ENCODE peak calls at places on chromosomes 6 and 20, in four cellular contexts. L is neural progenitor cell, S is lower lobe of right lung, J is suprapubic skin. R is an unnamed sample. For H3K4me1, the result is how much of the 10 kb centered on the place peaks cover.

GRCh38 chr6:86118271-86118670 is 475.6 kb upstream of the SYNCRIP start:
- DNase-seq in J (no peak), S (no peak), L (no peak), R (no peak)

GRCh38 chr6:116251568-116252384 is 2.1 kb downstream of the TSPYL4 start:
- DNase-seq in J (no peak), L (peak), S (no peak), R (no peak)

GRCh38 chr6:109194770-109195169 is 99.5 kb downstream of the CEP57L1 start:
- DNase-seq in S (no peak), L (no peak), J (no peak), R (no peak)

GRCh38 chr6:35084511-35085203 is 56.5 kb downstream of the TCP11 start:
- DNase-seq in J (peak), L (no peak), S (no peak), R (peak)

GRCh38 chr20:44704551-44704971 is 10.6 kb upstream of the CCN5 start:
- DNase-seq in L (no peak), J (no peak), S (no peak), R (no peak)

GRCh38 chr20:1171461-1172093 is 13.2 kb downstream of the TMEM74B start:
- DNase-seq in J (no peak), L (peak), S (no peak), R (no peak)

GRCh38 chr6:104418839-104419238 is 440.9 kb downstream of the HACE1 start:
- DNase-seq in L (no peak), S (no peak), J (no peak), R (no peak)

GRCh38 chr6:72941263-72941662 is 284.0 kb downstream of the KHDC1L start:
- DNase-seq in J (no peak), S (no peak), L (no peak), R (no peak)

GRCh38 chr6:157036245-157036681 is 259.1 kb downstream of the ARID1B start:
- DNase-seq in S (no peak), L (no peak), J (peak), R (no peak)

GRCh38 chr6:109447087-109447486 is 6.6 kb downstream of the SMPD2 start:
- DNase-seq in S (no peak), L (no peak), J (no peak), R (no peak)

GRCh38 chr6:70592391-70593117 is 25.8 kb downstream of the SDHAF4 start:
- DNase-seq in L (peak), S (no peak), J (no peak), R (no peak)

GRCh38 chr6:11384531-11385309 is 152.3 kb upstream of the NEDD9 start:
- DNase-seq in J (no peak), L (no peak), S (no peak), R (no peak)

GRCh38 chr20:611047-611842 is 1.1 kb upstream of the TCF15 start:
- DNase-seq in J (no peak), S (peak), L (no peak), R (no peak)

GRCh38 chr6:20605581-20605980 is 71.3 kb downstream of the CDKAL1 start:
- DNase-seq in L (no peak), J (no peak), S (no peak), R (no peak)

DNA sequence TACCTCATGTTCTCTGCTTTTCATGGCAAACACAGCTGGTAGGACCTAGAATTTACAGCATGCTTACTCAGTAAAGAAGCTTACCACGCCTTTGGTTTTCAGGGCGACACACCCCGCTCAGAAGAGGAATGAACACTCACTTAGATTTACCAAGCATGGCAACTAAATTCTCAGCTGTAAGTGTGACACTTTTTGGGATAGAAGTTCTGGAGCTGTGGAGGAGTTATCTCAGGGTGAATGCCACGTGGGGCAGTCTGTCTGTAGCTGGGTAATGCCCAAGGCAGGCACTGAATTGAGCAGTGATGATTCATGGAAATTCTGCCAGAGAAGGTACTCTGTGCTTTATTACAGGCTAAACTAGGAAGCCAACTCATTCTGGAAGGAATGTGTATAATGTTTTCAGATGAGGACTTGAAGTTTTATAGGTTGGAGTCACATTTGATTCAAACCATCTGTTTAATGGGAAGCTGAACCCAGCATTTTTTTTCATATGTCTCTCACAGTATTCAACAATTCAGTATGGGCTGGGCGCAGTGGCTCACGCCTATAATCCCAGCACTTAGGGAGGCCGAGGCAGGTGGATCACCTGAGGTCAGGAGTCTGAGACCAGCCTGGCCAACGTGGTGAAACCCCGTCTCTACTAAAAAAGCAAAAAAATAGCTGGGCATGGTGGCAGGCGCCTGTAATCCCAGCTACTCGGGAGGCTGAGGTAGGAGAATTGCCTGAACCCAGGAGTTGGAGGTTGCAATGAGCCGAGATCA is 3.5 kb upstream of the PRIM2 start:
- DNase-seq in L (no peak), S (no peak), J (no peak), R (peak)
- H3K4me1 ChIP-seq in L (under half), S (under half), J (under half), R (under half)

DNA sequence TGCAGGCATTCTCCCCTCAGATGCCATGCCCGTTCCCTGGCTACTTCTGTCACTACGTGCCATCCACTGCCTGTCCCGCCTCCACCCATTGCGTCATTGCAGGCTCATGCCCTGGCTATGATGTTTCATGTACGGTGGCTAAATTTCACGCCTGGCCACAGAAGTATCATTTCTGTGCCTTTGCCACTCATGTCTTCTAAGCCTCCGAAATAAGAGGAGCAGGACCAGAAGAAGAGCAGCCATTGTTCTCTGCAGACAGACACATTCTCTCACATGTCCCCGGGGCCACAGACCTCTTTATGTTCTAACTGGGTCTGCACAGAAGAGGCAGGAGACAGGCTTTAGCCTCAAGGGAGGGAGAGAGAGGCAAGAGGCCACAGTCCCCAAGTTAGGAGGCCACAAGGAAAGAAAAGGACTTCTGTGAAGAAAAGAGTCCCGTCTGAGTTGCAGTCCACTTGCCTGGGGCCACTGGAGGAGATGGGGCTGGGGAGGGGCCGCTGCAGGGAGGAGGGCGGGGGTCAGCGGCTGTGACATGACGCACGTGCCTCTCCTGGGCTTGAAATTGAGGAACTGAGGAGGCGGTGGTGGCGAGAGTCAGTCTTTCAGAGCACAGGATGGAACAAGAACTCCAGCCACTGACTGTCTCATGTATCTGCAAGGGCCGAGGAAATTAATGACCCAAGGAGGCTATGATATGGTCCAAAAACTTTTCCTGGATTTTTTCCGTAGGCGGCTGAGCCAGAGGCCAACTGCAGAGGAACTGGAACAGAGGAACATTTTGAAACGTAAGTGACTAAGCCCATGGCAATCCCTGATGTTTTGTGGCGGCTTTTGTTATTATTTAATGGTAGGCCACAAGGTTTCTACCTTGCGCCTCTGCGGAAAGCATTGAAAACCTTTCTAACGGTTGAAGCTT is 55.9 kb downstream of the TBC1D7 start:
- DNase-seq in J (peak), S (peak), L (no peak), R (peak)
- H3K27ac ChIP-seq in J (peak), S (peak), L (no peak), R (no peak)

GRCh38 chr20:62653951-62654685 is 11.8 kb downstream of the SLCO4A1 start:
- DNase-seq in S (no peak), J (no peak), L (no peak), R (no peak)
- H3K4me1 ChIP-seq in S (under half), J (under half), L (under half), R (under half)

GRCh38 chr20:46833360-46833759 is 61.3 kb upstream of the EYA2 start:
- DNase-seq in L (no peak), S (no peak), J (no peak), R (no peak)
- H3K27ac ChIP-seq in L (no peak), S (no peak), J (no peak), R (no peak)

GRCh38 chr6:139824864-139825263 is 450.4 kb upstream of the CITED2 start:
- DNase-seq in J (no peak), S (no peak), L (no peak), R (no peak)

GRCh38 chr6:139823808-139824126 is 449.3 kb upstream of the CITED2 start:
- DNase-seq in J (no peak), S (no peak), L (no peak), R (no peak)

GRCh38 chr6:139823099-139823807 is 448.8 kb upstream of the CITED2 start:
- DNase-seq in L (no peak), S (no peak), J (no peak), R (no peak)

GRCh38 chr6:139820191-139820590 is 445.7 kb upstream of the CITED2 start:
- DNase-seq in J (no peak), S (no peak), L (no peak), R (no peak)

GRCh38 chr6:139821669-139822223 is 447.3 kb upstream of the CITED2 start:
- DNase-seq in S (no peak), L (no peak), J (no peak), R (no peak)
- H3K4me1 ChIP-seq in S (under half), L (under half), J (under half), R (under half)

GRCh38 chr6:39777218-39777617 is 15.0 kb upstream of the DAAM2 start:
- DNase-seq in S (no peak), J (no peak), L (peak), R (no peak)

GRCh38 chr6:39776581-39776980 is 15.6 kb upstream of the DAAM2 start:
- DNase-seq in S (no peak), L (no peak), J (no peak), R (no peak)

GRCh38 chr6:39777661-39778060 is 14.5 kb upstream of the DAAM2 start:
- DNase-seq in L (no peak), J (no peak), S (no peak), R (no peak)

DNA sequence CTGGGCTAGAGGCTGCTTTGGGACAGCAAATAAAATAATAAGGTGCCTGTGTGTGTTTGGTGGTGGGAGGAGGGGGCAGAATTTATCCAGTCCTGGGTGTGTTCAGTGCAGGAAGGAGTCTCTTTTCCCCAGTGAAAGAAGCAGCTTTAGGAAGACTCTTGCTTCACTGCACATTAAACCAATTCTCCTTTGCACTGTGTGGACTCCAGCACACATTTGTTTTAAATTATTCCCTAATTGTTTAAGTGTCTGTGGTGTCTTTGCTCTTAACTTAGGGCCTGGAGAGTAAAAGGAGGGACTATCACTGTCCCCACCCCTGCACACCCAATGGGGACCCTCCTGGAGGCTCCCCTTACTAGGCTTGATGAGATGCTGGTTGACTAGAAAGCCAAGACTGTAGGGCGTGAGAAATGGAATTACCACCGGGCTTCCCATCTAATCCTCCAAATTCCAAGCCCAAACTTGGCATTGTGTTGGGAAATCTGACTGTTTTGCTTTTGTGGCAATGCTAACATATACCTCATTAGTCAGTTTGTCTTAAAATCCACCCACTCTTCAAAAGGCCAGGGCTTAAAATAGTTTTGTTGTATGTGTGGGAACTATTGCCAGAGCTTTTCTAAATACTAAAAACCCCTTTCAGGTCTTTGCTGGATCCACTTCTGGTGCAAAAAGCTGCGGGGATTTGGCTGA is 13.4 kb upstream of the DAAM2 start:
- DNase-seq in S (no peak), J (no peak), L (no peak), R (no peak)
- H3K27ac ChIP-seq in S (no peak), J (no peak), L (no peak), R (peak)

GRCh38 chr6:56850618-56851017 is 104.3 kb upstream of the BEND6 start:
- DNase-seq in L (no peak), J (no peak), S (no peak), R (no peak)

GRCh38 chr6:56852249-56852606 is 102.7 kb upstream of the BEND6 start:
- DNase-seq in L (no peak), S (no peak), J (no peak), R (no peak)

GRCh38 chr6:56849876-56850275 is 105.0 kb upstream of the BEND6 start:
- DNase-seq in S (no peak), J (no peak), L (peak), R (no peak)

GRCh38 chr6:56851541-56852248 is 103.2 kb upstream of the BEND6 start:
- DNase-seq in J (no peak), S (no peak), L (peak), R (peak)

DNA sequence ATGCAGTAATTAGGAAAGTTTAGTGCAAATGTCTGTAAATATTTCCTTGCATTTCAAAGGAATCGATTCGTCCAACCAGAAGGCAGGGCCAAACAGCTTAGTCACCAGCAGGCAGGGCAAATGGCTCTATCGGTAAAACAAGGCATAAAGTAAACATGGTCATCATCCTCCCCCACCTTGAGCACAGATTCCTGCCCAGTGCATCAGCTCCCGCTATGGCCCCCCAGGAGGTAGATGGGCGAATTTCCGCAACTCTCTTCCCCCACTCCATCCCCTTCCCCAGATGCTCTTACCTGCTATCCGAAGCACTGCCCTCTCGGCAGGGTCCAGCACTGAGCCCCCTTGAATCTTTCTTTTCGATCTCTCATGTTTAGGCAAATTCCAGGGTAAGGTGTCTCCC is 103.8 kb upstream of the BEND6 start:
- DNase-seq in J (no peak), L (peak), S (no peak), R (peak)
- H3K4me1 ChIP-seq in J (under half), L (half or more), S (under half), R (under half)

R was measured in ascending aorta.